ENCODE peak calls at places on chromosomes 1 and 21, in seven cellular contexts. B is fibroblast of the aortic adventitia; U is heart left ventricle; N is NCI-H1105 treated with DMSO at 0.1 percent for 48 hours; R is NCI-H1092; X is amniotic stem cell; D is stimulated activated CD4-positive, alpha-beta T cell treated with anti-CD3 and anti-CD28 coated beads, Interleukin-1b, Interleukin-23, amount 100 ng/mL, for 24 hours. L is an unnamed sample.

GRCh38 chr1:213986020-213986924 is 1.5 kb upstream of the PROX1 start:
- DNase-seq in B (no peak), U (no peak), N (no peak), R (no peak), X (no peak), D (no peak), L (no peak)

GRCh38 chr21:25489673-25490072 is 117.6 kb downstream of the MRPL39 start:
- DNase-seq in B (no peak), U (no peak), N (no peak), R (no peak), X (no peak), D (no peak), L (no peak)

GRCh38 chr1:110878993-110879392 is 6.0 kb downstream of the CD53 start:
- DNase-seq in B (no peak), U (no peak), N (no peak), R (no peak), X (no peak), D (no peak), L (no peak)

GRCh38 chr1:24673336-24673735 is 30.2 kb downstream of the SRRM1 start:
- DNase-seq in B (no peak), U (no peak), N (no peak), R (no peak), X (no peak), D (no peak), L (no peak)

GRCh38 chr21:43812139-43812821 is 22.9 kb downstream of the RRP1 start:
- DNase-seq in B (peak; percentile 7), U (no peak), N (peak; percentile 87), R (no peak), X (no peak), D (no peak), L (no peak)

GRCh38 chr21:45420623-45421041 is 15.7 kb downstream of the COL18A1 start:
- DNase-seq in B (no peak), U (peak; percentile 63), N (no peak), R (no peak), X (no peak), D (no peak), L (no peak)

GRCh38 chr21:16310191-16310590 is 580.4 kb downstream of the USP25 start:
- DNase-seq in B (no peak), U (no peak), N (no peak), R (no peak), X (no peak), D (no peak), L (no peak)

GRCh38 chr1:167446946-167447345 is 71.4 kb downstream of the CD247 start:
- DNase-seq in B (no peak), U (no peak), N (no peak), R (no peak), X (no peak), D (no peak), L (no peak)

GRCh38 chr1:173862769-173863223 is 5.0 kb downstream of the GAS5 start:
- DNase-seq in B (no peak), U (no peak), N (no peak), R (no peak), X (no peak), D (no peak), L (no peak)

GRCh38 chr1:198168180-198168579 is 11.4 kb downstream of the NEK7 start:
- DNase-seq in B (peak; percentile 26), U (no peak), N (no peak), R (no peak), X (no peak), D (no peak), L (no peak)

GRCh38 chr1:67746299-67746698 is 61.3 kb downstream of the GADD45A start:
- DNase-seq in B (peak; percentile 59), U (no peak), N (no peak), R (no peak), X (no peak), D (no peak), L (no peak)